ENCODE peak calls at places on chromosomes 1 and 21, in seven cellular contexts. One of them, this sample, is unnamed.

GRCh38 chr1:55275151-55275748 is 60.1 kb upstream of the USP24 start:
- DNase-seq in A549: no peak
- DNase-seq in WTC11: no peak
- DNase-seq in GM12878: no peak
- DNase-seq in K562: peak
- DNase-seq in H1: no peak
- DNase-seq in HepG2: no peak
- DNase-seq in this sample: no peak

GRCh38 chr1:207807395-207808321 is 55.8 kb downstream of the CD46 start:
- DNase-seq in WTC11: no peak
- DNase-seq in H1: no peak
- DNase-seq in K562: peak
- DNase-seq in GM12878: no peak
- DNase-seq in A549: no peak
- DNase-seq in HepG2: no peak
- DNase-seq in this sample: no peak

GRCh38 chr1:89938171-89939055 is 56.5 kb upstream of the ZNF326 start:
- DNase-seq in WTC11: no peak
- DNase-seq in A549: no peak
- DNase-seq in H1: no peak
- DNase-seq in HepG2: peak
- DNase-seq in GM12878: no peak
- DNase-seq in K562: peak
- DNase-seq in this sample: no peak

GRCh38 chr1:65688215-65688566 is 104.5 kb upstream of the PDE4B start:
- DNase-seq in GM12878: no peak
- DNase-seq in K562: no peak
- DNase-seq in H1: no peak
- DNase-seq in A549: no peak
- DNase-seq in WTC11: no peak
- DNase-seq in HepG2: no peak
- DNase-seq in this sample: no peak

GRCh38 chr1:47208374-47208850 is 18.6 kb upstream of the PDZK1IP1 start:
- DNase-seq in H1: no peak
- DNase-seq in GM12878: no peak
- DNase-seq in A549: no peak
- DNase-seq in K562: no peak
- DNase-seq in WTC11: peak
- DNase-seq in HepG2: no peak
- DNase-seq in this sample: no peak

GRCh38 chr21:19256934-19257660 is 853.5 kb upstream of the TMPRSS15 start:
- DNase-seq in WTC11: no peak
- DNase-seq in GM12878: no peak
- DNase-seq in K562: no peak
- DNase-seq in H1: no peak
- DNase-seq in A549: no peak
- DNase-seq in HepG2: no peak
- DNase-seq in this sample: no peak

GRCh38 chr1:21871943-21872342 is 59.9 kb downstream of the LDLRAD2 start:
- DNase-seq in WTC11: no peak
- DNase-seq in GM12878: no peak
- DNase-seq in H1: no peak
- DNase-seq in HepG2: no peak
- DNase-seq in A549: no peak
- DNase-seq in K562: no peak
- DNase-seq in this sample: no peak

GRCh38 chr1:113870778-113871177 is 734 bp downstream of the PTPN22 start:
- DNase-seq in GM12878: no peak
- DNase-seq in A549: no peak
- DNase-seq in K562: no peak
- DNase-seq in WTC11: no peak
- DNase-seq in HepG2: no peak
- DNase-seq in H1: no peak
- DNase-seq in this sample: no peak

GRCh38 chr21:32340863-32341848 is 42.5 kb downstream of the MRAP start:
- DNase-seq in H1: no peak
- DNase-seq in GM12878: no peak
- DNase-seq in WTC11: no peak
- DNase-seq in K562: no peak
- DNase-seq in A549: no peak
- DNase-seq in HepG2: no peak
- DNase-seq in this sample: no peak

GRCh38 chr1:182761396-182762395 is 27.9 kb upstream of the NPL start:
- DNase-seq in WTC11: no peak
- DNase-seq in K562: no peak
- DNase-seq in HepG2: no peak
- DNase-seq in A549: no peak
- DNase-seq in H1: no peak
- DNase-seq in GM12878: no peak
- DNase-seq in this sample: peak

GRCh38 chr1:206435450-206435849 is 34.8 kb upstream of the IKBKE start:
- DNase-seq in HepG2: no peak
- DNase-seq in A549: no peak
- DNase-seq in K562: no peak
- DNase-seq in WTC11: no peak
- DNase-seq in GM12878: no peak
- DNase-seq in H1: no peak
- DNase-seq in this sample: no peak

GRCh38 chr1:212291505-212292134 is 6.4 kb downstream of the PPP2R5A start:
- DNase-seq in WTC11: no peak
- DNase-seq in HepG2: peak
- DNase-seq in K562: peak
- DNase-seq in H1: no peak
- DNase-seq in GM12878: no peak
- DNase-seq in A549: peak
- DNase-seq in this sample: peak

GRCh38 chr1:168386949-168387586 is 106.4 kb downstream of the TBX19 start:
- DNase-seq in HepG2: no peak
- DNase-seq in K562: no peak
- DNase-seq in WTC11: peak
- DNase-seq in A549: peak
- DNase-seq in GM12878: no peak
- DNase-seq in H1: no peak
- DNase-seq in this sample: peak

GRCh38 chr1:28925350-28925891 is 11.1 kb downstream of the EPB41 start:
- DNase-seq in H1: no peak
- DNase-seq in K562: no peak
- DNase-seq in A549: no peak
- DNase-seq in GM12878: no peak
- DNase-seq in WTC11: no peak
- DNase-seq in HepG2: no peak
- DNase-seq in this sample: no peak

GRCh38 chr1:28928306-28928987 is 14.1 kb downstream of the EPB41 start:
- DNase-seq in K562: peak
- DNase-seq in GM12878: no peak
- DNase-seq in HepG2: no peak
- DNase-seq in A549: no peak
- DNase-seq in WTC11: no peak
- DNase-seq in H1: no peak
- DNase-seq in this sample: no peak

GRCh38 chr1:28921286-28921869 is 7.0 kb downstream of the EPB41 start:
- DNase-seq in A549: no peak
- DNase-seq in K562: no peak
- DNase-seq in H1: no peak
- DNase-seq in WTC11: no peak
- DNase-seq in GM12878: no peak
- DNase-seq in HepG2: no peak
- DNase-seq in this sample: no peak

GRCh38 chr1:28927442-28928305 is 13.3 kb downstream of the EPB41 start:
- DNase-seq in K562: peak
- DNase-seq in HepG2: no peak
- DNase-seq in WTC11: no peak
- DNase-seq in H1: no peak
- DNase-seq in GM12878: peak
- DNase-seq in A549: no peak
- DNase-seq in this sample: peak

GRCh38 chr1:28926629-28927441 is 12.5 kb downstream of the EPB41 start:
- DNase-seq in H1: no peak
- DNase-seq in K562: peak
- DNase-seq in HepG2: peak
- DNase-seq in A549: no peak
- DNase-seq in GM12878: peak
- DNase-seq in WTC11: no peak
- DNase-seq in this sample: no peak
- TF ChIP-seq MAX in H1: no peak
- TF ChIP-seq MAX in K562: no peak
- TF ChIP-seq MAX in HepG2: peak
- TF ChIP-seq MAX in A549: no peak
- TF ChIP-seq MAX in GM12878: no peak
- TF ChIP-seq MAX in WTC11: no peak
- TF ChIP-seq MAX in this sample: no peak

GRCh38 chr21:17759546-17760178 is 59.5 kb downstream of the C21orf91 start:
- DNase-seq in HepG2: no peak
- DNase-seq in H1: no peak
- DNase-seq in A549: no peak
- DNase-seq in K562: no peak
- DNase-seq in WTC11: no peak
- DNase-seq in GM12878: no peak
- DNase-seq in this sample: no peak

GRCh38 chr21:17769049-17769845 is 49.9 kb downstream of the C21orf91 start:
- DNase-seq in H1: no peak
- DNase-seq in WTC11: no peak
- DNase-seq in K562: no peak
- DNase-seq in GM12878: no peak
- DNase-seq in HepG2: no peak
- DNase-seq in A549: no peak
- DNase-seq in this sample: no peak

GRCh38 chr21:17765207-17765606 is 53.9 kb downstream of the C21orf91 start:
- DNase-seq in K562: no peak
- DNase-seq in GM12878: no peak
- DNase-seq in H1: no peak
- DNase-seq in WTC11: no peak
- DNase-seq in HepG2: no peak
- DNase-seq in A549: no peak
- DNase-seq in this sample: no peak

GRCh38 chr21:17758703-17759102 is 60.5 kb downstream of the C21orf91 start:
- DNase-seq in HepG2: no peak
- DNase-seq in WTC11: no peak
- DNase-seq in GM12878: no peak
- DNase-seq in H1: no peak
- DNase-seq in A549: no peak
- DNase-seq in K562: peak
- DNase-seq in this sample: no peak

DNA sequence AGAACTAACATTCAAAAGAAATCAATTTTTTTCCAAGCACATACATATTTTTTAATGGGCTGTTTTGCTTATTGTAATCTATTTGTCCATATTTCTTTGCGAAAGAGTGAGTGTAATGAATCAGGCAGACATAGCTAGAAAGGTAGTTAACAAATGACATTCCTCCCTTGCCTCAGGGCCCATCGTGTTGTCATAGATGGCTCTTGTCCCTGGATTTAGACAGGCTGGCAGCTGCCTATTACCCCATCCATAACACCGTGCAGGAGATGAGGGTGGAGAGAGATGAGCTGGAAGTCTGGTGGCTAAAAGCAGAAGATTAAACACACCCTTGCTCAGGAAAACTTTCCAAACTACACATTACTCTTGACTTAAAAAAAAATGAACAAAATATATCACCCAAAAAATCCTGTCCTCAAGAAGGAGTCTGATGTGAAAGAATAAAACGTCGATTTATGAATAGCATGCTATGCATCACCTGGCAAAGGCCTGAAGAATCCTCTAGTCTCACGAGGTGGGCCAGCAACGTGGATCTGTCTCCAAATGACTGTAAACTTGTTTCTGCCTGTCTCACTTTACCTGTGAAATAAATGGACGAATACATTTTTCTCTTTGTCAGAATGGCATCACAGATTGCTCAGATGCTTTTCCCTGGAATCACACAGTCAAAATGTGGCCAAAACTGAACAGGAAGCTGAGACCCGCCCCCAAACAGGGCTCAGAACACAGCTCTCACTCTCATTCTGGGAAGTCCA is 55.7 kb downstream of the C21orf91 start:
- DNase-seq in GM12878: no peak
- DNase-seq in HepG2: no peak
- DNase-seq in H1: no peak
- DNase-seq in A549: no peak
- DNase-seq in WTC11: no peak
- DNase-seq in K562: no peak
- DNase-seq in this sample: no peak
- TF ChIP-seq USF2 in GM12878: no peak
- TF ChIP-seq USF2 in HepG2: no peak
- TF ChIP-seq USF2 in H1: no peak
- TF ChIP-seq USF2 in A549: no peak
- TF ChIP-seq USF2 in WTC11: no peak
- TF ChIP-seq USF2 in K562: no peak
- TF ChIP-seq USF2 in this sample: no peak

GRCh38 chr1:109163549-109163948 is 49.6 kb downstream of the ELAPOR1 start:
- DNase-seq in A549: no peak
- DNase-seq in WTC11: no peak
- DNase-seq in H1: no peak
- DNase-seq in GM12878: peak
- DNase-seq in K562: no peak
- DNase-seq in HepG2: no peak
- DNase-seq in this sample: no peak

GRCh38 chr1:109170051-109170775 is 43.5 kb upstream of the SARS1 start:
- DNase-seq in K562: no peak
- DNase-seq in GM12878: no peak
- DNase-seq in WTC11: no peak
- DNase-seq in H1: no peak
- DNase-seq in A549: no peak
- DNase-seq in HepG2: no peak
- DNase-seq in this sample: no peak

GRCh38 chr1:109164538-109164937 is 49.2 kb upstream of the SARS1 start:
- DNase-seq in GM12878: no peak
- DNase-seq in A549: no peak
- DNase-seq in K562: no peak
- DNase-seq in WTC11: no peak
- DNase-seq in HepG2: no peak
- DNase-seq in H1: no peak
- DNase-seq in this sample: no peak

GRCh38 chr1:109162626-109163025 is 48.7 kb downstream of the ELAPOR1 start:
- DNase-seq in H1: no peak
- DNase-seq in K562: no peak
- DNase-seq in A549: no peak
- DNase-seq in GM12878: peak
- DNase-seq in WTC11: no peak
- DNase-seq in HepG2: no peak
- DNase-seq in this sample: no peak

DNA sequence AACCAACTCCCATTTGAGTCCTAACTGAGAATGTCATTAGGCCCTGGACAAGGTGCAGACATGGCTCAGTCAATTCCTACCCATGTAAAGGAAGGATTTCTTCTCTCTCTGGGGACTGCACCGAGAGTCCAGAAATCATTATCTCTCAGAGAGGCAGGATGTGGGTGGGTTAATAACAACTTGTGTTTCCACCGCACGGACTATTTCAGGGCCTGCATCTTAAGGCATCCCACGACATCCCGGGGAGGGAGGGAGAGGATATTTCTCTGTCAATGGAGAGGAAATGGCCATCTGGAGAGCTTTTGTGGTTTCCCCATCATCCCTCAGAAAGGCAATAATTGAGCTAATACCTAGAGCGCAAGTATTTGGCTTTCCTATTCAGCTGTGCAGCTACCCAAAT is 46.6 kb upstream of the SARS1 start:
- DNase-seq in A549: no peak
- DNase-seq in K562: no peak
- DNase-seq in GM12878: peak
- DNase-seq in HepG2: no peak
- DNase-seq in WTC11: no peak
- DNase-seq in H1: no peak
- DNase-seq in this sample: no peak
- TF ChIP-seq MAX in A549: no peak
- TF ChIP-seq MAX in K562: no peak
- TF ChIP-seq MAX in GM12878: no peak
- TF ChIP-seq MAX in HepG2: no peak
- TF ChIP-seq MAX in WTC11: no peak
- TF ChIP-seq MAX in H1: no peak
- TF ChIP-seq MAX in this sample: no peak

GRCh38 chr1:29279896-29280779 is 43.8 kb downstream of the PTPRU start:
- DNase-seq in HepG2: no peak
- DNase-seq in K562: no peak
- DNase-seq in WTC11: no peak
- DNase-seq in GM12878: no peak
- DNase-seq in A549: no peak
- DNase-seq in H1: no peak
- DNase-seq in this sample: no peak
- TF ChIP-seq USF2 in HepG2: no peak
- TF ChIP-seq USF2 in K562: no peak
- TF ChIP-seq USF2 in WTC11: no peak
- TF ChIP-seq USF2 in GM12878: no peak
- TF ChIP-seq USF2 in A549: no peak
- TF ChIP-seq USF2 in H1: no peak
- TF ChIP-seq USF2 in this sample: no peak